ENCODE peak calls at places on chromosomes 3 and 15, in six cellular contexts. B is neural progenitor cell, S is MM.1S, V is PC-3, Z is SK-N-SH, R is GM23248. W is an unnamed sample.

GRCh38 chr3:77414881-77415280 is 375.0 kb downstream of the ROBO2 start:
- DNase-seq in B (no peak), S (no peak), V (no peak), Z (no peak), R (no peak), W (no peak)

GRCh38 chr15:99732268-99732641 is 982 bp downstream of the LYSMD4 start:
- DNase-seq in B (no peak), S (no peak), V (peak; percentile 8), Z (no peak), R (peak; percentile 71), W (no peak)

GRCh38 chr3:23288286-23288685 is 85.2 kb downstream of the UBE2E2 start:
- DNase-seq in B (no peak), S (no peak), V (peak; percentile 26), Z (no peak), R (peak; percentile 23), W (no peak)

GRCh38 chr15:85329561-85330421 is 50.6 kb upstream of the AKAP13 start:
- DNase-seq in B (no peak), S (peak; percentile 76), V (no peak), Z (peak; percentile 48), R (peak; percentile 73), W (peak; percentile 95)

GRCh38 chr3:10426346-10427233 is 78.8 kb downstream of the ATP2B2 start:
- DNase-seq in B (no peak), S (no peak), V (no peak), Z (no peak), R (no peak), W (no peak)

GRCh38 chr3:122410639-122411038 is 5.2 kb downstream of the WDR5B start:
- DNase-seq in B (no peak), S (no peak), V (no peak), Z (no peak), R (no peak), W (no peak)

GRCh38 chr15:36161781-36162212 is 417.6 kb upstream of the CDIN1 start:
- DNase-seq in B (peak; percentile 50), S (no peak), V (peak; percentile 80), Z (no peak), R (peak; percentile 52), W (no peak)

GRCh38 chr15:90201150-90201943 is at the start of gene SEMA4B:
- DNase-seq in B (peak; percentile 95), S (peak; percentile 76), V (peak; percentile 58), Z (peak; percentile 95), R (peak; percentile 77), W (peak; percentile 86)

GRCh38 chr3:184135149-184135910 is at the start of gene EIF2B5:
- DNase-seq in B (peak; percentile 94), S (peak; percentile 97), V (peak; percentile 87), Z (peak; percentile 93), R (peak; percentile 91), W (peak; percentile 92)

GRCh38 chr3:184135911-184136260 is 728 bp downstream of the EIF2B5 start:
- DNase-seq in B (no peak), S (no peak), V (no peak), Z (no peak), R (no peak), W (no peak)

GRCh38 chr3:184133840-184134745 is 1.1 kb upstream of the EIF2B5 start:
- DNase-seq in B (peak; percentile 87), S (peak; percentile 85), V (peak; percentile 95), Z (peak; percentile 79), R (peak; percentile 93), W (peak; percentile 72)

GRCh38 chr3:184132947-184133346 is 2.2 kb upstream of the EIF2B5 start:
- DNase-seq in B (no peak), S (no peak), V (no peak), Z (no peak), R (no peak), W (no peak)

DNA sequence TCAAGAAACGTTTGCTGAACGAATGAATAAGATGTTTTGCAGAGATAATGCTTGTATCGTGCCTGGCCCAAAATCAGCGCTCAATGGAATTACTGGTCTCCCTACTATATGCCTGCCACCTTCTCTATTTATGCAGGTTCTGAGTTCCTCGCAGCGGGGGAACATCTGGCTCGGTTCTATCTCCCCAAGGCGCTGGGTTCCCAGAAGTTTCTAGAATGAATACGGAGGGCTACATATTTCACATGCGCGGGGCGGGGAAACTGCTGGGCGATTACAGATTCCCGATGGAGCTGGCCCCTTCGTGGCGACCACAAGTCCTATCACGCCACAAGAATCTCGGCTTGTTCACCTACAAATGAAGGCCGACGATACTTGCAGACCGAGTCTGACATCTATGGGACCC is 411 bp upstream of the EIF2B5 start:
- DNase-seq in B (no peak), S (no peak), V (no peak), Z (no peak), R (peak; percentile 66), W (no peak)
- H2AFZ ChIP-seq in B (peak overlapping the region; percentile 77), S (peak overlapping the region; percentile 98), V (peak overlapping the region; percentile 92), Z (peak overlapping the region; percentile 75), R (peak overlapping the region; percentile 91), W (peak overlapping the region; percentile 87)

GRCh38 chr3:12443781-12444522 is 40.3 kb upstream of the TSEN2 start:
- DNase-seq in B (no peak), S (no peak), V (no peak), Z (no peak), R (no peak), W (no peak)

GRCh38 chr3:12447075-12447474 is 37.2 kb upstream of the TSEN2 start:
- DNase-seq in B (no peak), S (no peak), V (no peak), Z (no peak), R (no peak), W (no peak)

GRCh38 chr3:12445523-12446240 is 38.6 kb upstream of the TSEN2 start:
- DNase-seq in B (no peak), S (no peak), V (no peak), Z (no peak), R (no peak), W (no peak)

GRCh38 chr3:12444582-12445468 is 39.5 kb upstream of the TSEN2 start:
- DNase-seq in B (peak; percentile 50), S (no peak), V (peak; percentile 99), Z (peak; percentile 82), R (no peak), W (no peak)

GRCh38 chr3:12446298-12446697 is 38.0 kb upstream of the TSEN2 start:
- DNase-seq in B (no peak), S (no peak), V (no peak), Z (no peak), R (no peak), W (no peak)
- TF ChIP-seq EZH2phosphoT487 in B (no peak), S (no peak), V (no peak), Z (no peak), R (no peak), W (no peak)

GRCh38 chr3:186571644-186572013 is 1.1 kb downstream of the DNAJB11 start:
- DNase-seq in B (no peak), S (no peak), V (no peak), Z (no peak), R (no peak), W (no peak)
- H3K4me3 ChIP-seq in B (peak overlapping the region; percentile 72), S (peak overlapping the region; percentile 83), V (peak overlapping the region; percentile 92), Z (peak overlapping the region; percentile 96), R (peak overlapping the region; percentile 92), W (peak overlapping the region; percentile 84)

DNA sequence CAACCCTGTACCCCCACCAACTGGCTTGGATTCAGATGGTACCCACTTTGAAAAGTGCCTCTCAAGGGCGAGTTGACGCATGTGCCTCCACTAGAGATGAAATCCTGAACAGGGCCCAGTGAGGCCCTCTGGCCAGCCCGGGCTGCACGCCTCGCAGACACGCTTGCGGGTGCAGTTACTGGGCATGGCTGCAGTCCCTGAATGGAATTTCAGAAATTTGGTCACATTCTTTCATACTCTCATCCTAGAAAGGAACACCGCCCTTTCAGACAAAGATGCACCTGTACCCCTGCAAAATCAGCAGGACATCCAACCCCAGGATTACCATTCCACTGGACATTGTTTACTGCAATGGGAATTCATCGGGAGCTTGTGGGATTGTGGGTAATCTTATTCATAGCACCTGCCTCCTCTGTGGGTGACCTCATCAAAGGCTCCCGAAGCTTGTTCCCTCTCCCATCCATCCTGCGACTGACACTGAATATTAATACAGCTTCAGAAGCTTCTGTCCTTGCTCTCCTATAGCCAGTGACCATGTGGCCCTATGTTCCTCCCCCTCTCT is 42.5 kb upstream of the TPM1 start:
- DNase-seq in B (peak; percentile 81), S (no peak), V (no peak), Z (peak; percentile 40), R (no peak), W (no peak)
- H2AFZ ChIP-seq in B (peak overlapping the region; percentile 3), S (no peak overlapping the region), V (no peak overlapping the region), Z (no peak overlapping the region), R (no peak overlapping the region), W (no peak overlapping the region)

GRCh38 chr3:149480326-149481017 is 6.0 kb downstream of the TM4SF4 start:
- DNase-seq in B (peak; percentile 78), S (peak; percentile 81), V (peak; percentile 94), Z (peak; percentile 77), R (peak; percentile 84), W (peak; percentile 38)
- TF ChIP-seq EZH2phosphoT487 in B (no peak), S (no peak), V (no peak), Z (no peak), R (no peak), W (no peak)

GRCh38 chr3:50165388-50166308 is 10.5 kb downstream of the SEMA3F start:
- DNase-seq in B (no peak), S (no peak), V (peak; percentile 63), Z (no peak), R (peak; percentile 69), W (no peak)
- H3K4me3 ChIP-seq in B (no peak overlapping the region), S (no peak overlapping the region), V (no peak overlapping the region), Z (no peak overlapping the region), R (no peak overlapping the region), W (no peak overlapping the region)

GRCh38 chr15:70710714-70711113 is 52.6 kb downstream of the UACA start:
- DNase-seq in B (no peak), S (no peak), V (no peak), Z (no peak), R (no peak), W (no peak)

GRCh38 chr15:70704166-70704565 is 59.2 kb downstream of the UACA start:
- DNase-seq in B (no peak), S (no peak), V (no peak), Z (no peak), R (no peak), W (no peak)

GRCh38 chr15:70708839-70709238 is 54.5 kb downstream of the UACA start:
- DNase-seq in B (no peak), S (no peak), V (no peak), Z (no peak), R (no peak), W (no peak)

GRCh38 chr15:70704731-70705130 is 58.6 kb downstream of the UACA start:
- DNase-seq in B (no peak), S (no peak), V (no peak), Z (no peak), R (no peak), W (no peak)

DNA sequence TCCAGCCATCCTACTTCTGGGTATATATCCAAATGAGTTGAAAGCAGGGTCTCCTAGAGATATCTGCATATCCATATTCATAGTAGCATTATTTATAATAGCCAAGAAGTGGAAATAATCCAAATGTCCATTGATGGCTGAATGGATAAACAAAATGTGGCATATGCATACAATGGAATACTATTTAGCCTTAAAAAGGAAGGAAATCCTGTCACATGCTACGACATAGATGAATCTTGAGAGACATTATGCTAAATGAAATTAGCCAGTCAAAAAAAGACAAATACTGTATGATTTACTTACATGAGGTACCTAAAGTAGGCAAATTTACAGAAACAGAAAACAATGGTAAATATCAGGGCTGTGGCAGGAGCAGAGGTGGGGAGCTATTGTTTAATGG is 55.5 kb downstream of the UACA start:
- DNase-seq in B (no peak), S (no peak), V (no peak), Z (no peak), R (no peak), W (no peak)
- H2AFZ ChIP-seq in B (no peak overlapping the region), S (no peak overlapping the region), V (no peak overlapping the region), Z (no peak overlapping the region), R (no peak overlapping the region), W (no peak overlapping the region)

GRCh38 chr15:81182031-81182745 is 14.5 kb upstream of the IL16 start:
- DNase-seq in B (peak; percentile 50), S (no peak), V (no peak), Z (no peak), R (peak; percentile 64), W (no peak)
- TF ChIP-seq EZH2phosphoT487 in B (no peak), S (no peak), V (no peak), Z (no peak), R (no peak), W (no peak)